ENCODE peak calls at places on chromosomes 2 and 18, in ten cellular contexts. N is activated gamma-delta T cell treated with Interleukin-2 at 50 U/mL for 16 hours, F is NCI-H460, D is amniotic stem cell, A is fibroblast of lung, L is B cell, K is AG20443, G is stomach, I is astrocyte of the spinal cord, M is activated T-cell treated with anti-CD3 and anti-CD28 coated beads for 1 hour. V is an unnamed sample.

GRCh38 chr2:152606081-152606480 is 111.2 kb downstream of the PRPF40A start:
- DNase-seq in F (no peak), K (peak; percentile 28), N (no peak), M (no peak), L (no peak), D (no peak), A (no peak), G (no peak), I (no peak), V (no peak)

GRCh38 chr2:68594674-68595492 is 48.5 kb upstream of the PROKR1 start:
- DNase-seq in A (peak; percentile 54), K (peak; percentile 71), N (peak; percentile 45), G (peak; percentile 53), M (peak; percentile 31), L (peak; percentile 27), F (peak; percentile 36), D (no peak), I (peak; percentile 62), V (peak; percentile 25)

GRCh38 chr2:34096552-34097171 is 497.6 kb upstream of the FAM98A start:
- DNase-seq in N (peak; percentile 17), L (no peak), A (peak; percentile 77), F (peak; percentile 40), M (peak; percentile 9), D (peak; percentile 22), K (peak; percentile 38), I (peak; percentile 75), G (peak; percentile 60), V (peak; percentile 2)

GRCh38 chr2:64591188-64591587 is 62.5 kb downstream of the SERTAD2 start:
- DNase-seq in I (no peak), D (no peak), K (no peak), N (no peak), L (no peak), F (no peak), G (no peak), M (no peak), A (no peak), V (no peak)

GRCh38 chr2:219350938-219351280 is 18.4 kb upstream of the RESP18 start:
- DNase-seq in A (no peak), M (no peak), L (no peak), K (no peak), G (no peak), N (no peak), D (peak; percentile 38), I (no peak), F (no peak), V (no peak)

GRCh38 chr18:31454066-31454708 is 6.6 kb downstream of the DSG3 start:
- DNase-seq in F (peak; percentile 54), N (no peak), L (no peak), M (no peak), D (no peak), A (peak; percentile 44), I (peak; percentile 74), K (no peak), G (no peak), V (peak; percentile 58)

GRCh38 chr2:237092920-237093781 is 7.5 kb downstream of the COPS8 start:
- DNase-seq in G (no peak), A (peak; percentile 91), I (peak; percentile 80), F (peak; percentile 21), L (no peak), N (no peak), D (peak; percentile 44), M (no peak), K (peak; percentile 70), V (peak; percentile 56)

GRCh38 chr18:64083906-64084305 is 65.0 kb downstream of the LINC00305 start:
- DNase-seq in I (no peak), A (no peak), K (no peak), L (no peak), M (no peak), G (no peak), D (no peak), N (no peak), F (no peak), V (no peak)

GRCh38 chr2:224650815-224651439 is 65.2 kb downstream of the CCDC195 start:
- DNase-seq in D (peak; percentile 23), M (no peak), N (no peak), G (no peak), I (peak; percentile 57), A (peak; percentile 72), F (peak; percentile 61), L (peak; percentile 57), K (peak; percentile 52), V (no peak)

GRCh38 chr2:29012211-29012681 is 31.1 kb downstream of the TOGARAM2 start:
- DNase-seq in I (peak; percentile 15), L (no peak), M (no peak), K (peak; percentile 57), G (peak; percentile 67), A (peak; percentile 58), D (no peak), N (peak; percentile 58), F (no peak), V (peak; percentile 21)

GRCh38 chr18:4106407-4107033 is 348.6 kb downstream of the DLGAP1 start:
- DNase-seq in M (peak; percentile 49), I (peak; percentile 75), K (peak; percentile 64), A (peak; percentile 52), F (peak; percentile 62), G (peak; percentile 69), L (no peak), N (peak; percentile 15), D (peak; percentile 10), V (peak; percentile 34)

GRCh38 chr18:5998907-5999306 is 103.6 kb upstream of the TMEM200C start:
- DNase-seq in K (no peak), G (no peak), I (no peak), N (no peak), A (no peak), L (no peak), M (no peak), F (no peak), D (no peak), V (no peak)

GRCh38 chr18:44803019-44803650 is 122.4 kb downstream of the SETBP1 start:
- DNase-seq in N (no peak), I (peak; percentile 80), A (peak; percentile 93), K (peak; percentile 47), D (no peak), M (no peak), G (peak; percentile 78), L (no peak), F (no peak), V (no peak)

GRCh38 chr2:171811229-171811628 is 82.8 kb downstream of the SLC25A12 start:
- DNase-seq in M (no peak), N (no peak), L (no peak), D (no peak), F (peak; percentile 45), K (peak; percentile 25), I (peak; percentile 42), A (peak; percentile 62), G (no peak), V (no peak)

GRCh38 chr2:181457741-181458425 is 697 bp downstream of the ITGA4 start:
- DNase-seq in G (peak; percentile 27), F (no peak), K (peak; percentile 46), L (peak; percentile 22), I (peak; percentile 52), N (peak; percentile 56), D (no peak), A (peak; percentile 48), M (peak; percentile 19), V (peak; percentile 84)

GRCh38 chr2:22360735-22361374 is 1024.1 kb upstream of the KLHL29 start:
- DNase-seq in N (no peak), G (no peak), F (no peak), M (no peak), L (no peak), A (no peak), I (no peak), D (no peak), K (no peak), V (no peak)

GRCh38 chr2:63545023-63545422 is 43.3 kb downstream of the WDPCP start:
- DNase-seq in K (no peak), L (no peak), N (no peak), A (no peak), D (no peak), I (no peak), M (no peak), G (no peak), F (no peak), V (no peak)

GRCh38 chr2:241202268-241202585 is 13.8 kb downstream of the ANO7 start:
- DNase-seq in L (no peak), G (no peak), F (no peak), I (no peak), K (no peak), M (no peak), D (no peak), A (no peak), N (no peak), V (no peak)

GRCh38 chr2:10441966-10442365 is 6.2 kb downstream of the ODC1 start:
- DNase-seq in I (no peak), A (peak; percentile 37), M (no peak), L (no peak), F (peak; percentile 78), K (no peak), D (no peak), G (no peak), N (no peak), V (no peak)

GRCh38 chr18:27652480-27653121 is 467.5 kb upstream of the CHST9 start:
- DNase-seq in I (no peak), M (no peak), D (no peak), F (no peak), N (no peak), K (no peak), A (no peak), G (no peak), L (no peak), V (no peak)

GRCh38 chr18:22238681-22239080 is 69.3 kb downstream of the GATA6 start:
- DNase-seq in G (no peak), M (no peak), I (no peak), N (no peak), F (no peak), L (no peak), K (no peak), A (no peak), D (no peak), V (no peak)

GRCh38 chr2:223007531-223007930 is 44.5 kb upstream of the KCNE4 start:
- DNase-seq in G (no peak), K (peak; percentile 25), I (peak; percentile 79), D (no peak), L (no peak), N (no peak), A (peak; percentile 23), M (no peak), F (no peak), V (no peak)

GRCh38 chr2:112626604-112627059 is 19.1 kb upstream of the SLC20A1 start:
- DNase-seq in N (peak; percentile 56), A (peak; percentile 72), I (peak; percentile 81), F (peak; percentile 76), D (peak; percentile 31), M (peak; percentile 33), G (peak; percentile 64), L (peak; percentile 68), K (peak; percentile 59), V (peak; percentile 76)

GRCh38 chr2:219274392-219274921 is 4.7 kb upstream of the DNAJB2 start:
- DNase-seq in A (peak; percentile 42), K (peak; percentile 92), N (no peak), D (peak; percentile 85), F (no peak), L (no peak), M (no peak), I (peak; percentile 70), G (no peak), V (peak; percentile 75)

GRCh38 chr2:95353613-95354468 is 48.7 kb upstream of the FAHD2A start:
- DNase-seq in F (no peak), K (no peak), A (no peak), L (no peak), N (no peak), G (peak; percentile 20), I (no peak), D (no peak), M (no peak), V (no peak)

GRCh38 chr2:147715807-147716206 is 129.0 kb upstream of the ACVR2A start:
- DNase-seq in L (no peak), F (no peak), N (no peak), D (no peak), A (peak; percentile 2), I (no peak), G (no peak), M (no peak), K (no peak), V (no peak)

GRCh38 chr2:136713739-136714138 is 51.6 kb upstream of the THSD7B start:
- DNase-seq in D (no peak), F (no peak), L (no peak), N (no peak), K (no peak), I (no peak), G (no peak), A (no peak), M (no peak), V (no peak)

GRCh38 chr18:23669202-23669766 is 6.6 kb upstream of the ANKRD29 start:
- DNase-seq in I (no peak), L (no peak), D (no peak), F (no peak), K (no peak), M (no peak), A (no peak), N (no peak), G (no peak), V (no peak)